ENCODE peak calls at places on chromosome 1, in eight cellular contexts. B is HTR-8/SVneo; X is GDM1; R is stromal cell of bone marrow; J is small intestine; D is effector CD4-positive, alpha-beta T cell; Q is NAMALWA; V is T-helper 9 cell. Z is an unnamed sample.

GRCh38 chr1:83693409-83694126 is 305.4 kb downstream of the TTLL7 start:
- DNase-seq in B (no peak), X (no peak), R (no peak), J (no peak), D (no peak), Q (no peak), V (no peak), Z (peak; percentile 56)

GRCh38 chr1:198669023-198669698 is 30.3 kb downstream of the PTPRC start:
- DNase-seq in B (peak; percentile 69), X (no peak), R (peak; percentile 81), J (peak; percentile 28), D (peak; percentile 38), Q (peak; percentile 53), V (peak; percentile 20), Z (no peak)

GRCh38 chr1:40029608-40030007 is 10.9 kb upstream of the CAP1 start:
- DNase-seq in B (no peak), X (peak; percentile 27), R (no peak), J (peak; percentile 93), D (no peak), Q (no peak), V (no peak), Z (no peak)

GRCh38 chr1:54967372-54967771 is 13.1 kb upstream of the TMEM61 start:
- DNase-seq in B (no peak), X (no peak), R (no peak), J (no peak), D (no peak), Q (no peak), V (no peak), Z (no peak)

GRCh38 chr1:44590475-44590874 is 83.8 kb downstream of the TMEM53 start:
- DNase-seq in B (no peak), X (no peak), R (no peak), J (no peak), D (no peak), Q (no peak), V (no peak), Z (no peak)

GRCh38 chr1:58082596-58082995 is 463.9 kb downstream of the OMA1 start:
- DNase-seq in B (no peak), X (no peak), R (no peak), J (no peak), D (no peak), Q (no peak), V (no peak), Z (peak; percentile 73)

GRCh38 chr1:154608522-154609294 is 722 bp upstream of the ADAR start:
- DNase-seq in B (peak; percentile 40), X (no peak), R (peak; percentile 25), J (peak; percentile 40), D (peak; percentile 14), Q (peak; percentile 75), V (peak; percentile 16), Z (no peak)

GRCh38 chr1:110258734-110259133 is 48.6 kb downstream of the KCNC4 start:
- DNase-seq in B (peak; percentile 19), X (no peak), R (no peak), J (no peak), D (no peak), Q (no peak), V (no peak), Z (peak; percentile 98)

GRCh38 chr1:109775408-109775807 is 11.7 kb upstream of the EPS8L3 start:
- DNase-seq in B (no peak), X (no peak), R (no peak), J (no peak), D (no peak), Q (no peak), V (no peak), Z (no peak)

GRCh38 chr1:84301759-84302380 is 362 bp downstream of the SAMD13 start:
- DNase-seq in B (no peak), X (no peak), R (no peak), J (peak; percentile 26), D (no peak), Q (no peak), V (no peak), Z (peak; percentile 26)

GRCh38 chr1:32538887-32539583 is at the start of gene ZBTB8A:
- DNase-seq in B (peak; percentile 54), X (peak; percentile 42), R (peak; percentile 54), J (peak; percentile 62), D (no peak), Q (peak; percentile 61), V (no peak), Z (no peak)

GRCh38 chr1:54298284-54299033 is 98.5 kb downstream of the MRPL37 start:
- DNase-seq in B (no peak), X (no peak), R (no peak), J (no peak), D (no peak), Q (no peak), V (no peak), Z (no peak)

GRCh38 chr1:38835230-38835827 is 24.2 kb downstream of the RRAGC start:
- DNase-seq in B (peak; percentile 62), X (peak; percentile 78), R (peak; percentile 63), J (peak; percentile 81), D (peak; percentile 47), Q (peak; percentile 90), V (no peak), Z (peak; percentile 48)

GRCh38 chr1:153647375-153647714 is 11.2 kb upstream of the SNAPIN start:
- DNase-seq in B (no peak), X (no peak), R (no peak), J (no peak), D (no peak), Q (no peak), V (no peak), Z (no peak)